ENCODE peak calls at places on chromosomes 7 and 10, in ten cellular contexts. C is uterus; D is PC-9; H is transverse colon; L is mammary epithelial cell; Q is ovary; B is endodermal cell; W is A549; X is colonic mucosa; S is CD8-positive, alpha-beta T cell. N is an unnamed sample. For H3K4me1, the result is how much of the 10 kb centered on the place peaks cover.

GRCh38 chr10:88952647-88953111 is at the start of gene ACTA2:
- DNase-seq in C (peak), D (no peak), H (peak), L (no peak), Q (peak), B (no peak), W (no peak), X (peak), S (no peak), N (peak)

GRCh38 chr7:106737202-106737562 is 76.2 kb upstream of the CCDC71L start:
- DNase-seq in C (no peak), D (no peak), H (no peak), L (peak), Q (no peak), B (no peak), W (no peak), X (no peak), S (no peak), N (no peak)

GRCh38 chr7:113100091-113100723 is 13.6 kb upstream of the GPR85 start:
- DNase-seq in C (no peak), D (no peak), H (no peak), L (peak), Q (peak), B (no peak), W (no peak), X (no peak), S (no peak), N (no peak)

GRCh38 chr10:87915989-87916388 is 52.6 kb downstream of the PTEN start:
- DNase-seq in C (no peak), D (no peak), H (no peak), L (peak), Q (no peak), B (no peak), W (no peak), X (no peak), S (no peak), N (no peak)

GRCh38 chr10:114367041-114367675 is 37.1 kb downstream of the AFAP1L2 start:
- DNase-seq in C (peak), D (no peak), H (no peak), L (no peak), Q (peak), B (no peak), W (no peak), X (no peak), S (no peak), N (no peak)

GRCh38 chr7:156969972-156970420 is 20.5 kb downstream of the NOM1 start:
- DNase-seq in C (no peak), D (no peak), H (no peak), L (peak), Q (no peak), B (no peak), W (no peak), X (no peak), S (no peak), N (no peak)

GRCh38 chr10:13853854-13854253 is 267.1 kb downstream of the PRPF18 start:
- DNase-seq in C (peak), D (no peak), H (no peak), L (no peak), Q (no peak), B (no peak), W (no peak), X (no peak), S (no peak), N (no peak)

GRCh38 chr7:66779669-66780408 is 39.3 kb downstream of the RABGEF1 start:
- DNase-seq in C (no peak), D (no peak), H (no peak), L (peak), Q (no peak), B (no peak), W (no peak), X (no peak), S (no peak), N (no peak)

DNA sequence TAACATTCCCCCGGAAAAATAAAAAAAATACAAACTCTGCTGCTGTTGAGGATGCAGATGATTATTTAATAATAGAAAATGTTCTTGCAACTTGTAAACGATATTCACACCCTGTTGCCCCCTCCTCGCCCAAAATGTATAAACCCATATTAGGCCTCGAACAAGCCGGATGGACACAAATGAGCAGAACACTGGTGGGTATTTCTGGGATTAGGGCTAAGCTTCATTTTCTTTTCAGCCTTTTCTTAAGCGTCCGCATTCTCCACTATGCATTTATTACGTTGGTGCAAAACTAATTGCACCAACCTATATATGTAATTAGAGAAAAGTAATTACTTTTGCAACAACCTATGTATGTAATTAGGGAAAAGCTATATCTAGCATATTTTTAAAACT is 347 bp upstream of the GNG11 start:
- DNase-seq in C (no peak), D (no peak), H (no peak), L (no peak), Q (no peak), B (no peak), W (no peak), X (no peak), S (no peak), N (no peak)
- H3K4me3 ChIP-seq in C (peak), D (peak), H (peak), L (peak), Q (peak), B (peak), W (peak), X (peak), S (no peak), N (peak)

DNA sequence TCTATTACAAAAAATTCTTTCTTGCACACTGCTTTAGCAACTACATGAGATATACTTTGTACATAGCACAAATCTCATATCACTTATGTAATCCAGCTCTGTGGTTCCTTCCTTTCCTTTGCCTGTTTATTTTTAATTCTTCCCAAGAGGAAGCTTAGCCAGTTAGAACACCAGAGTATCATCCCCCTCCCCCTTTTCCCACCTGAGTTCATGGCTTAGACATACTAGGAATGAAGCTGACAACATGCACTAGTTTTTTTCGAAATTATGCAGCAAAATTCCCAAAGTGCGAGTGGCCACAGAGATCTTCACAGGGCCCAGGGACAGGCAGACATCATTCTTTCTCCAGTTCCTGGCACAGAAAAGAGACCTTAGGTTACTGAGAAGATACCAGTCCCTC is 17.8 kb downstream of the CAV1 start:
- DNase-seq in C (no peak), D (no peak), H (no peak), L (no peak), Q (no peak), B (no peak), W (no peak), X (no peak), S (no peak), N (no peak)
- H3K4me1 ChIP-seq in C (under half), D (under half), H (under half), L (under half), Q (under half), B (under half), W (half or more), X (under half), S (under half), N (half or more)

DNA sequence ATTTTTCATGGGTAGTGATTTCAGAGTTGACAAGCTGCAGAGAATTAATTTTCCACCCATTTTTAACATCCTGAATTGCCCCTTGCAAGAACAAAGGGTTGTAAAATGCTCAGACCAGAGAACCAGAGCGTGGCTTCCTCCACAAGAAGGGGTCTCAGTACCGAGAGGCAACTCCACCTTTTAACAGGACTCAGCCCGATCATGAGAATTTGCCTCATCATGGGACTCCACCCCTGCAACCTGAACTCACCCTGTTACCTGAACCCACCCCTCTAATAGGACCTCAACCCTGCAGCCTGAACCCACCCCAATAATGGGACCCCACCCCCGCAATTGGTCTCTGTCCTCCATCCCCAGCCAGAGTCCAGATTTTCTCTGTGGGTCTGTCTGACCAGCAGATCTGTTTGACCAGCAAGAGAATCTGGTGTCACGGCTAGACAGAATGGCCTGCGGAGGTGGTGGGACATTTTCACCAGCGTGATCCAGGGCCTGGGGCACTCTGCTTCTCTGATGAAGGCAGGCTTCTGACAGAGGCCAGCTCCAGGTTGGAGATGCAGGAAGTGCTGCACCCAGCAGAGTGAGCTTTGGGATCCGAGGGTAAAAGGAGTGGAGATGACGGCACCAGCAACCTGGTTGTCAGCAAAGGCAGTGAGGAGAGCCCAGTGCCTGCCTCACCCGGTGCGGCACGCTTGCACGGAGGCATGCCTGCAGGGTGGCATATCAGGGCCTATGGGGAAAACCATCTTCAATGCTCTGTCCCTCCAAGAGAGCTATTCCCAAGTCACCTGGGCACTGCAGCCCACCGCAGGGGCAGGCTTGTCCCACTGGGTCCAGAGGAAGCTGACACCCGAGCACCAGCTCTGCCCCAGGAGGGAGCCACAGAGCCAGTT is 136.6 kb downstream of the TCERG1L start:
- DNase-seq in C (no peak), D (no peak), H (no peak), L (no peak), Q (no peak), B (peak), W (no peak), X (no peak), S (no peak), N (no peak)
- TF ChIP-seq CTCF in C (no peak), D (no peak), H (no peak), L (no peak), Q (no peak), B (peak), W (no peak), X (no peak), S (no peak), N (no peak)

GRCh38 chr10:29472268-29473086 is 162.3 kb downstream of the SVIL start:
- DNase-seq in C (no peak), D (no peak), H (no peak), L (no peak), Q (no peak), B (no peak), W (no peak), X (no peak), S (no peak), N (no peak)

GRCh38 chr10:29470355-29470705 is 164.4 kb downstream of the SVIL start:
- DNase-seq in C (no peak), D (no peak), H (no peak), L (no peak), Q (peak), B (peak), W (peak), X (no peak), S (no peak), N (no peak)

GRCh38 chr10:29471483-29471859 is 163.3 kb downstream of the SVIL start:
- DNase-seq in C (no peak), D (no peak), H (no peak), L (peak), Q (no peak), B (no peak), W (no peak), X (no peak), S (no peak), N (no peak)

GRCh38 chr10:29469481-29470354 is 165.1 kb downstream of the SVIL start:
- DNase-seq in C (no peak), D (no peak), H (no peak), L (no peak), Q (no peak), B (no peak), W (no peak), X (no peak), S (no peak), N (no peak)

DNA sequence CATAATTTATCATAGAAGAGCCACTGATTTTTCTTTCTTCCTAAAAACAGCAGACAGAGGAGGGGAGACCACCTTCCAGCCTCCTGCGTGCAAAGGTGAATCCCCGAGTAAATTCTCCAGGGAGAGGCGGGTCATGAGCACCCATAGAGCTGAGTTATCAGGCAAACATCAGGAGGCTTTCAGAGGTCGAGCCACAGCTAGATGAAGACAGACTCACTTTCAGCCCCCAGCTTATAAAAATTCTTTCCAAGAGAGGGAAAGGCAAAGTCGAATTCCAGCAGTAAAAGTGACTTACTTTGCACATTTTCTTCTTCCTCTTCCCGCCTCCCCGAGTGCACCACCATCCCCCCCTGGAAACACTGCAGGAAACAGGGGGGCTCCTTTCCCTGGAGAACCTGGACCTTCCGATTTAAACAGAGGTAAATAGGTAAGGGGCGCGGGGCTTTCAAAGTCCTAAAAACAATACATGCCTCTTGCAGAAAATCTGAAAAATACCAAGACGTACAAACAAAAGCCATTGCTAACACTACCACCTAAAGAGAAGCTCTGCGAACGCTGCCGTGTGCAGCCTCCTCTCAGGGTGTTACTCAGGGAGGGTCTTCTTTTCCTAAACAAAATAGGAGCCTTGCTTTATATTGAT is 163.8 kb downstream of the SVIL start:
- DNase-seq in C (peak), D (no peak), H (no peak), L (no peak), Q (no peak), B (no peak), W (no peak), X (no peak), S (no peak), N (no peak)
- H3K4me3 ChIP-seq in C (no peak), D (no peak), H (no peak), L (no peak), Q (no peak), B (no peak), W (no peak), X (no peak), S (no peak), N (no peak)

DNA sequence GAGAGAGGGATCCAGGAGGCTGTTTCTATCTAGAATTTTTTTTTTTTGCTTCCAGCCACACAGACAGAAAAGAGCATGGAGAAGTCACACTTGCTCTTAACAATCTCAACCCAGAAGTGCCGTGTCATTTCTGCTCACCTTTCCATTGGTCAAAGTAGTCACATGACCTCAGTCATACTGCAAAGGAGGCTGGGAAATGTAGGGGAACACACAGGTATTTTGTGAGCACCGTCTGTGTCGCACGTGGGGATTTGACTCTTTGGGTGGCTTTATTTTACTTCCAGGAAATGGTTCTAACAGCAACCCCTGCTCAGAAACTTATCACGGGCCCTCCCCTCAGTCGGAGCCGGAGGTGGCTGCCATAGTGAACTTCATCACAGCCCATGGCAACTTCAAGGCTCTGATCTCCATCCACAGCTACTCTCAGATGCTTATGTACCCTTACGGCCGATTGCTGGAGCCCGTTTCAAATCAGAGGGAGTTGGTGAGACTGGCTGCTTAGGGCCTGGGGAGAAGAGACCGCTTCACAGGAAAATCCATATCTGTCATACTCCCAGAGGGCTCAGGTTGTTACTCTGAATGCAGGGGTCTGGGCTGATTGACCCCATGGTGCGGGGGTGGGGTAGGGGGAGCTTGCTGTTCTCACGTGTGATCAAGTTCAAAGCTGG is 13.1 kb upstream of the CPA1 start:
- DNase-seq in C (no peak), D (no peak), H (no peak), L (no peak), Q (peak), B (no peak), W (no peak), X (no peak), S (no peak), N (no peak)
- H3K4me1 ChIP-seq in C (under half), D (under half), H (under half), L (half or more), Q (under half), B (under half), W (under half), X (under half), S (under half), N (under half)

DNA sequence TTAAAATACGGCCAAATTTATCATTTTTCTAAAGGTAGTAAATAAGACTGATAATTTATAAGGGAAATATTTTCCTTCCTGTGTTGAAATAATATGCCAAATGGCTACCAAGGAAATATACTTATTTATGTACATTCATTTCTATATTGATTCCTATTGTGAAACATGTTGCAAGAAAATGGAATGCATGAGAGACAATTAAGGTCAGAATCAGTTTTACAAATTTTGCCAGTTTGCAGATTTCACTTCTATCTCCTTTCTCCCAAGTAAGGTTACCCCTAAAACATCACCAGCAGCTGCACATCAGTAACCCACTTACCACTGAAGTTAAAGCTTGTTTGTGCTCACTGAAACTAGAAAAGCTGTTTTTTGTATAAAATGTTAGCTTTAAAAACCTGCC is 19.2 kb upstream of the REEP3 start:
- DNase-seq in C (no peak), D (no peak), H (no peak), L (no peak), Q (no peak), B (no peak), W (no peak), X (no peak), S (no peak), N (no peak)
- TF ChIP-seq CTCF in C (no peak), D (no peak), H (no peak), L (no peak), Q (no peak), B (no peak), W (no peak), X (no peak), S (no peak), N (no peak)

DNA sequence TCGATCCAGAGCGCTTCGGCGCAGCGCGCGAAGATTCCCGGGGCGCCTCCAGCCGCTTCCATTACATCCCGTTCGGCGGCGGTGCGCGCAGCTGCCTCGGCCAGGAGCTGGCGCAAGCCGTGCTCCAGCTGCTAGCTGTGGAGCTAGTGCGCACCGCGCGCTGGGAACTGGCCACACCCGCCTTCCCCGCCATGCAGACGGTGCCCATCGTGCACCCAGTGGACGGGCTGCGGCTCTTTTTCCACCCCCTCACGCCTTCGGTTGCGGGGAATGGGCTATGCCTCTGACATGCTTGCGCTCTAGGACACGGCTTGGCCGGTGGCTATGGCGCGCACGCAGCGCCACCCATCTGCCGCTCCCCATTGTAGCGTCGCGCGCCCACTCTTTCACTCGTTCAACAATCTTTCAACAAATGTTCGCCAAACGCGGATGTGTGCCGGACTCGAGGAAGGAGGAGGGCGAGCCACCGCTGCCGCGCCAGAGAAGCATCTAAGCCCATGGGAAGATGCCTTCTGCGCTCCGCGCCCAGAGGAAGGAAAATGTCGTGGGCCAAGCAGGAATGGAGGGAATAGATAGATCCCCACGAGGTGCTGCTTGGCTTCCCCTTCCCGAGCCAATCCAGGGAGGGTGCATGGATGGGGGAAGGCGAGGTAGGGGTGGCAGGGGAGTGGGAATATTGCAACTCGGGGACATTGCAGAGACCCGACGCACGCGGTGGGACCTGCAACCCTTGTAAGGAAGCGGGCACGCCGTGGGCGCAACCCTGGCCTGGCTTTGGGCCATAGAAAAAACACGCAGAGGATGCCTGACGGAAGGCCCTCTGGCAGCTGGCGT is 5.1 kb upstream of the CYP26A1 start:
- DNase-seq in C (no peak), D (no peak), H (no peak), L (peak), Q (no peak), B (peak), W (no peak), X (no peak), S (no peak), N (peak)
- H3K4me3 ChIP-seq in C (no peak), D (no peak), H (no peak), L (peak), Q (no peak), B (peak), W (peak), X (no peak), S (no peak), N (peak)

GRCh38 chr7:87216701-87217508 is 2.6 kb downstream of the TMEM243 start:
- DNase-seq in C (no peak), D (no peak), H (peak), L (no peak), Q (no peak), B (no peak), W (no peak), X (no peak), S (no peak), N (no peak)
- H3K4me1 ChIP-seq in C (under half), D (under half), H (half or more), L (under half), Q (under half), B (under half), W (under half), X (under half), S (half or more), N (under half)

DNA sequence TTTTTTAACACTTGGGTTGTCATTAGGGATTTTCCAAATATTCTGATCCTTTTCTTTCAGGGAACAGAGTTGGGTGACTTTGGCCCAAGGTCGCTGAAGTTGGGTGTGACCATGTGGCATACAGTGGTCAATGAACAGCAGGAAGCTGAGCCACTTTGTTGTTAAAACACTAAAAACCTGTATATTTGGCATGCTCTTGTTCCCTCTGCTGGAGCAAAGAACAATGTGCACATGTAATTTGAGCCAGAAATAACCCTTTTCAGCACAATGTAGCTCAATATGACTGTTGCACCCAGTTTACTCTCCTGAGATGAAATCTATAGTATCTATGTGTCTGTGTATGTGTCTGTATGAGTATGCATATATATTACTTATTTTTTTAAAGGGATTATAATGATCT is 74.9 kb downstream of the ADCYAP1R1 start:
- DNase-seq in C (no peak), D (no peak), H (no peak), L (no peak), Q (no peak), B (no peak), W (no peak), X (no peak), S (no peak), N (no peak)
- TF ChIP-seq CTCF in C (no peak), D (peak), H (no peak), L (no peak), Q (no peak), B (peak), W (no peak), X (no peak), S (no peak), N (no peak)